ENCODE peak calls at places on chromosomes 2 and 18, in nine cellular contexts. N, X, A, S, R, E, Y, U and T are unnamed samples.

GRCh38 chr18:998976-999375 is 94.3 kb downstream of the ADCYAP1 start:
- DNase-seq in N (no peak), X (no peak), A (no peak), S (no peak), R (no peak), E (no peak), Y (no peak), U (no peak), T (no peak)

GRCh38 chr2:239109041-239109915 is 261.4 kb downstream of the TWIST2 start:
- DNase-seq in N (no peak), X (no peak), A (no peak), S (no peak), R (peak; percentile 9), E (peak; percentile 43), Y (no peak), U (no peak), T (peak; percentile 15)

GRCh38 chr18:79329786-79330185 is 65.9 kb upstream of the NFATC1 start:
- DNase-seq in N (no peak), X (no peak), A (no peak), S (no peak), R (no peak), E (no peak), Y (no peak), U (no peak), T (no peak)

GRCh38 chr2:197307236-197307932 is 3.2 kb downstream of the ANKRD44 start:
- DNase-seq in N (peak; percentile 69), X (no peak), A (no peak), S (no peak), R (no peak), E (no peak), Y (no peak), U (no peak), T (no peak)

GRCh38 chr2:75098856-75099255 is 100.5 kb downstream of the TACR1 start:
- DNase-seq in N (peak; percentile 10), X (no peak), A (no peak), S (peak; percentile 28), R (peak; percentile 48), E (no peak), Y (peak; percentile 25), U (peak; percentile 32), T (peak; percentile 29)

GRCh38 chr2:230913812-230914211 is 11.2 kb downstream of the GPR55 start:
- DNase-seq in N (no peak), X (no peak), A (no peak), S (no peak), R (no peak), E (no peak), Y (no peak), U (no peak), T (no peak)

GRCh38 chr2:81901017-81901416 is 1596.5 kb upstream of the LRRTM1 start:
- DNase-seq in N (peak; percentile 1), X (no peak), A (no peak), S (no peak), R (no peak), E (no peak), Y (no peak), U (peak; percentile 17), T (peak; percentile 12)

GRCh38 chr2:62474173-62474572 is 31.8 kb downstream of the TMEM17 start:
- DNase-seq in N (no peak), X (no peak), A (no peak), S (no peak), R (no peak), E (no peak), Y (no peak), U (no peak), T (no peak)

GRCh38 chr18:54742654-54743053 is 85.6 kb upstream of the RAB27B start:
- DNase-seq in N (no peak), X (no peak), A (peak; percentile 15), S (no peak), R (peak; percentile 100), E (peak; percentile 51), Y (no peak), U (peak; percentile 99), T (peak; percentile 62)

GRCh38 chr2:119117891-119118882 is 40.4 kb downstream of the C1QL2 start:
- DNase-seq in N (no peak), X (no peak), A (no peak), S (no peak), R (no peak), E (no peak), Y (no peak), U (no peak), T (peak; percentile 6)

GRCh38 chr18:69689081-69689759 is 258.5 kb downstream of the CD226 start:
- DNase-seq in N (no peak), X (no peak), A (no peak), S (no peak), R (peak; percentile 63), E (no peak), Y (no peak), U (peak; percentile 61), T (no peak)

GRCh38 chr2:172285010-172285621 is 142.3 kb upstream of the ITGA6 start:
- DNase-seq in N (no peak), X (peak; percentile 23), A (no peak), S (peak; percentile 57), R (peak; percentile 19), E (peak; percentile 29), Y (peak; percentile 9), U (peak; percentile 80), T (no peak)

GRCh38 chr18:31978616-31979015 is 35.7 kb upstream of the TRAPPC8 start:
- DNase-seq in N (no peak), X (no peak), A (no peak), S (no peak), R (no peak), E (no peak), Y (no peak), U (no peak), T (no peak)

GRCh38 chr2:229339613-229340012 is 68.5 kb upstream of the PID1 start:
- DNase-seq in N (no peak), X (no peak), A (no peak), S (no peak), R (peak; percentile 70), E (no peak), Y (no peak), U (peak; percentile 48), T (no peak)

GRCh38 chr2:74188018-74188601 is 9.4 kb upstream of the MOB1A start:
- DNase-seq in N (no peak), X (no peak), A (no peak), S (no peak), R (peak; percentile 54), E (no peak), Y (no peak), U (peak; percentile 76), T (peak; percentile 97)

GRCh38 chr2:65057391-65058052 is 1.3 kb downstream of the CEP68 start:
- DNase-seq in N (peak; percentile 46), X (no peak), A (no peak), S (no peak), R (peak; percentile 75), E (no peak), Y (no peak), U (peak; percentile 41), T (peak; percentile 83)

GRCh38 chr2:162301151-162301804 is 17.2 kb downstream of the IFIH1 start:
- DNase-seq in N (peak; percentile 72), X (peak; percentile 47), A (no peak), S (peak; percentile 78), R (peak; percentile 84), E (no peak), Y (peak; percentile 43), U (peak; percentile 80), T (peak; percentile 52)

GRCh38 chr2:162300271-162300670 is 18.2 kb downstream of the IFIH1 start:
- DNase-seq in N (no peak), X (no peak), A (no peak), S (no peak), R (peak; percentile 77), E (no peak), Y (no peak), U (no peak), T (peak; percentile 12)

GRCh38 chr2:162298669-162299335 is 19.7 kb downstream of the IFIH1 start:
- DNase-seq in N (no peak), X (no peak), A (no peak), S (no peak), R (no peak), E (no peak), Y (no peak), U (no peak), T (no peak)

GRCh38 chr2:162294949-162295348 is 23.5 kb downstream of the IFIH1 start:
- DNase-seq in N (no peak), X (no peak), A (no peak), S (no peak), R (no peak), E (no peak), Y (no peak), U (no peak), T (no peak)

GRCh38 chr2:162297925-162298552 is 20.4 kb downstream of the IFIH1 start:
- DNase-seq in N (peak; percentile 71), X (peak; percentile 74), A (peak; percentile 47), S (peak; percentile 86), R (peak; percentile 90), E (no peak), Y (peak; percentile 77), U (peak; percentile 85), T (peak; percentile 72)
- TF ChIP-seq CTCF in N (peak; percentile 89), X (peak; percentile 95), A (peak; percentile 85), S (peak; percentile 78), R (peak; percentile 71), E (peak; percentile 90), Y (peak; percentile 88), U (peak; percentile 79), T (peak; percentile 46)

DNA sequence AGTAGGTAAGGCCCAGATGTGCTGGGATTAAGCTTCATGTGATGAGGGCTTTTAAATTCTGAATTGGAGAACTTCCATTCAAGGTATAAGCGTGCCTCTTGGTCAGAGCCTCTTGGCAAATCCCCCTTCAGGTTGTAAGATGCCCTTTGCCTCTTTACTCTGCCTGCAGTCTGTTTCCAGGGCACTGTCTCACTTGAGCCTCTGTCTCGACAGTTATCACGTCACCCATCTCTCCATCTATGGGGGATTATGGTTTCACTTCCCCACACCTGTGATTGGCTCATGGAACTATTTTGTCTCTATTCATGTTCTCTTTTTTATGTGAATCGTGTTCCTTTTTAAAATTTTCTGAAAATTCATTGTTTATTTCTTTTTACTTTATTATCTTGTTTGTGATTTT is 51.7 kb downstream of the COA5 start:
- DNase-seq in N (peak; percentile 88), X (no peak), A (no peak), S (no peak), R (no peak), E (no peak), Y (no peak), U (no peak), T (no peak)
- TF ChIP-seq CTCF in N (no peak), X (no peak), A (no peak), S (no peak), R (no peak), E (no peak), Y (no peak), U (no peak), T (no peak)

GRCh38 chr2:36352711-36353110 is 2.9 kb upstream of the CRIM1 start:
- DNase-seq in N (peak; percentile 19), X (no peak), A (no peak), S (no peak), R (peak; percentile 90), E (no peak), Y (no peak), U (no peak), T (peak; percentile 84)
- TF ChIP-seq CTCF in N (peak; percentile 42), X (no peak), A (peak; percentile 19), S (peak; percentile 17), R (peak; percentile 22), E (peak; percentile 11), Y (no peak), U (no peak), T (peak; percentile 16)

GRCh38 chr2:158754303-158754611 is 40.9 kb upstream of the DAPL1 start:
- DNase-seq in N (no peak), X (no peak), A (no peak), S (no peak), R (no peak), E (no peak), Y (no peak), U (no peak), T (no peak)
- TF ChIP-seq CTCF in N (peak; percentile 37), X (peak; percentile 2), A (no peak), S (no peak), R (no peak), E (no peak), Y (no peak), U (no peak), T (no peak)